ENCODE peak calls at places on chromosomes 11 and 22, in eight cellular contexts. A, C, P, W, K, L, F and D are unnamed samples.

GRCh38 chr22:50146440-50147228 is 23.9 kb upstream of the PANX2 start:
- DNase-seq in K (no peak), A (no peak), L (peak), F (peak), W (peak), P (peak), C (peak), D (peak)

GRCh38 chr11:122209619-122210377 is 93.8 kb upstream of the BLID start:
- DNase-seq in F (no peak), L (no peak), P (peak), K (peak), C (peak), A (no peak), W (peak), D (peak)

GRCh38 chr22:27663812-27664211 is 137.7 kb downstream of the MN1 start:
- DNase-seq in W (no peak), K (no peak), F (no peak), A (no peak), L (no peak), C (peak), P (no peak), D (no peak)

GRCh38 chr11:60127311-60127811 is 38.9 kb downstream of the MS4A2 start:
- DNase-seq in F (no peak), C (no peak), K (no peak), A (no peak), L (no peak), P (no peak), W (no peak), D (no peak)

GRCh38 chr22:27340047-27340446 is 461.5 kb downstream of the MN1 start:
- DNase-seq in W (no peak), A (no peak), F (no peak), P (peak), L (no peak), K (no peak), C (no peak), D (no peak)

GRCh38 chr22:38032681-38033521 is 24.3 kb upstream of the PICK1 start:
- DNase-seq in F (no peak), L (no peak), W (peak), P (peak), A (no peak), K (no peak), C (peak), D (peak)

GRCh38 chr11:76600124-76600655 is 70.4 kb downstream of the LRRC32 start:
- DNase-seq in K (peak), L (no peak), C (no peak), W (no peak), P (no peak), A (no peak), F (no peak), D (no peak)

GRCh38 chr11:60951909-60952741 is at the start of gene SLC15A3:
- DNase-seq in K (peak), L (peak), F (peak), W (peak), C (peak), A (peak), P (peak), D (peak)

GRCh38 chr11:125874556-125875124 is 12.8 kb upstream of the HYLS1 start:
- DNase-seq in P (peak), C (peak), L (peak), A (peak), F (peak), W (peak), K (peak), D (peak)

GRCh38 chr22:32233091-32233490 is 22.1 kb downstream of the SLC5A4 start:
- DNase-seq in K (no peak), C (no peak), A (no peak), P (no peak), L (no peak), W (no peak), F (no peak), D (no peak)

GRCh38 chr11:85779956-85780640 is 30.8 kb downstream of the SYTL2 start:
- DNase-seq in F (peak), A (no peak), L (no peak), P (no peak), W (peak), K (no peak), C (peak), D (peak)

GRCh38 chr11:45755281-45755859 is 49.6 kb upstream of the SLC35C1 start:
- DNase-seq in P (no peak), F (no peak), L (no peak), K (no peak), A (no peak), C (no peak), W (no peak), D (no peak)

GRCh38 chr11:9535189-9535781 is 38.2 kb upstream of the WEE1 start:
- DNase-seq in W (peak), A (peak), C (peak), P (peak), K (peak), L (peak), F (peak), D (peak)

GRCh38 chr11:8719260-8720190 is 36.9 kb downstream of the RPL27A start:
- DNase-seq in F (no peak), P (peak), A (no peak), W (peak), C (peak), K (peak), L (no peak), D (peak)

GRCh38 chr22:49880281-49880680 is 26.6 kb downstream of the ZBED4 start:
- DNase-seq in W (no peak), C (no peak), A (no peak), F (no peak), L (no peak), P (no peak), K (no peak), D (no peak)

GRCh38 chr11:102620858-102621561 is 4.1 kb downstream of the MMP20 start:
- DNase-seq in K (no peak), W (peak), P (no peak), L (no peak), A (no peak), F (no peak), C (peak), D (peak)

GRCh38 chr11:59247535-59248227 is 35.0 kb upstream of the MPEG1 start:
- DNase-seq in P (peak), A (no peak), W (peak), L (no peak), C (peak), K (peak), F (no peak), D (peak)

GRCh38 chr22:24190566-24191208 is 9.4 kb downstream of the SUSD2 start:
- DNase-seq in A (no peak), L (no peak), K (no peak), P (no peak), F (no peak), C (no peak), W (peak), D (no peak)

GRCh38 chr11:84384637-84385227 is 1098.6 kb upstream of the CCDC90B start:
- DNase-seq in K (peak), C (peak), W (peak), A (peak), L (peak), P (peak), F (peak), D (peak)

GRCh38 chr11:24253237-24253760 is 243.6 kb upstream of the LUZP2 start:
- DNase-seq in P (no peak), A (no peak), W (no peak), C (peak), F (no peak), L (no peak), K (no peak), D (no peak)

GRCh38 chr11:78790784-78791183 is 216.1 kb upstream of the NARS2 start:
- DNase-seq in F (no peak), W (no peak), C (no peak), L (no peak), K (no peak), P (no peak), A (no peak), D (no peak)

GRCh38 chr11:10091314-10092045 is 202.5 kb downstream of the SBF2 start:
- DNase-seq in L (no peak), W (peak), P (no peak), C (peak), A (no peak), K (no peak), F (no peak), D (no peak)

GRCh38 chr11:20042025-20042639 is 118.1 kb downstream of the DBX1 start:
- DNase-seq in L (no peak), K (no peak), C (peak), F (no peak), W (no peak), P (no peak), A (no peak), D (no peak)

GRCh38 chr11:34637303-34637702 is 16.4 kb downstream of the EHF start:
- DNase-seq in W (no peak), L (peak), F (no peak), K (peak), C (no peak), P (no peak), A (no peak), D (no peak)

GRCh38 chr11:16789061-16789415 is 50.6 kb downstream of the C11orf58 start:
- DNase-seq in K (no peak), W (no peak), L (no peak), F (no peak), A (no peak), P (no peak), C (no peak), D (no peak)

GRCh38 chr11:125167954-125168821 is 3.6 kb downstream of the PKNOX2 start:
- DNase-seq in P (no peak), F (peak), C (peak), W (peak), A (no peak), K (no peak), L (peak), D (peak)

GRCh38 chr11:111938687-111939160 is 1.6 kb downstream of the DIXDC1 start:
- DNase-seq in P (no peak), F (peak), A (peak), L (no peak), K (no peak), W (peak), C (peak), D (peak)

GRCh38 chr11:93198221-93198650 is 445 bp upstream of the SLC36A4 start:
- DNase-seq in F (no peak), A (no peak), W (no peak), C (peak), K (no peak), P (no peak), L (no peak), D (no peak)

GRCh38 chr11:121839821-121840220 is 276.2 kb downstream of the BLID start:
- DNase-seq in W (peak), A (no peak), K (no peak), P (no peak), L (no peak), F (no peak), C (peak), D (peak)

GRCh38 chr22:43183496-43184263 is 3.3 kb downstream of the TTLL12 start:
- DNase-seq in F (no peak), C (peak), L (no peak), P (no peak), A (no peak), W (peak), K (no peak), D (peak)

GRCh38 chr11:28697920-28698827 is 590.0 kb downstream of the METTL15 start:
- DNase-seq in C (peak), L (peak), W (peak), K (peak), F (peak), A (no peak), P (peak), D (peak)

GRCh38 chr11:46555269-46556054 is 38.4 kb downstream of the AMBRA1 start:
- DNase-seq in A (no peak), K (no peak), W (peak), L (no peak), C (no peak), F (no peak), P (no peak), D (peak)

GRCh38 chr11:31487848-31488247 is 21.6 kb downstream of the IMMP1L start:
- DNase-seq in L (no peak), A (no peak), P (no peak), C (peak), W (peak), K (no peak), F (peak), D (peak)

GRCh38 chr11:122803306-122803705 is 35.0 kb upstream of the CRTAM start:
- DNase-seq in A (no peak), K (no peak), F (no peak), W (peak), C (peak), P (no peak), L (no peak), D (peak)

GRCh38 chr22:49671331-49672012 is 156.2 kb downstream of the BRD1 start:
- DNase-seq in A (peak), F (peak), P (no peak), K (no peak), C (no peak), L (peak), W (no peak), D (no peak)

GRCh38 chr22:28883917-28884753 is 763 bp downstream of the ZNRF3 start:
- DNase-seq in W (peak), K (peak), A (peak), P (no peak), F (peak), C (peak), L (peak), D (peak)

DNA sequence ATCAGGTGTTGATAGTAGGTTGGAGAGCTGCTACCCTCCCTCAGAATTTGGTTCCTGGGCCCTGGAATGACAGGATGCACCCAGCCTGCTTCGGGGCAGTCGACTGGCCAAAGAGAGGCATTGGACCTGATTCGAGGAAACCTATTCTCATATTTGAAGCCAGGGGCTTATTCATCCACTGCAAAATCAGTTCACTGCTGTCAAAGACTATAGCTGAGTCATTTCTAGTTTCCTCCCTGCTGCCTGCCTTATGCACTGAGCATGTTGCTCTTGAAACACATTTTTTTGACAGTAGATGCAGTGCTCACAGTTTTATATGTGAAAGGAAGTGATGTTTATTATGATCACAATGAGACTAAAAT is 565.4 kb downstream of the ETS1 start:
- DNase-seq in K (no peak), A (no peak), P (no peak), W (peak), F (no peak), L (no peak), C (peak), D (peak)
- TF ChIP-seq CTCF in K (no peak), A (no peak), P (no peak), W (no peak), F (no peak), L (no peak), C (no peak), D (no peak)

DNA sequence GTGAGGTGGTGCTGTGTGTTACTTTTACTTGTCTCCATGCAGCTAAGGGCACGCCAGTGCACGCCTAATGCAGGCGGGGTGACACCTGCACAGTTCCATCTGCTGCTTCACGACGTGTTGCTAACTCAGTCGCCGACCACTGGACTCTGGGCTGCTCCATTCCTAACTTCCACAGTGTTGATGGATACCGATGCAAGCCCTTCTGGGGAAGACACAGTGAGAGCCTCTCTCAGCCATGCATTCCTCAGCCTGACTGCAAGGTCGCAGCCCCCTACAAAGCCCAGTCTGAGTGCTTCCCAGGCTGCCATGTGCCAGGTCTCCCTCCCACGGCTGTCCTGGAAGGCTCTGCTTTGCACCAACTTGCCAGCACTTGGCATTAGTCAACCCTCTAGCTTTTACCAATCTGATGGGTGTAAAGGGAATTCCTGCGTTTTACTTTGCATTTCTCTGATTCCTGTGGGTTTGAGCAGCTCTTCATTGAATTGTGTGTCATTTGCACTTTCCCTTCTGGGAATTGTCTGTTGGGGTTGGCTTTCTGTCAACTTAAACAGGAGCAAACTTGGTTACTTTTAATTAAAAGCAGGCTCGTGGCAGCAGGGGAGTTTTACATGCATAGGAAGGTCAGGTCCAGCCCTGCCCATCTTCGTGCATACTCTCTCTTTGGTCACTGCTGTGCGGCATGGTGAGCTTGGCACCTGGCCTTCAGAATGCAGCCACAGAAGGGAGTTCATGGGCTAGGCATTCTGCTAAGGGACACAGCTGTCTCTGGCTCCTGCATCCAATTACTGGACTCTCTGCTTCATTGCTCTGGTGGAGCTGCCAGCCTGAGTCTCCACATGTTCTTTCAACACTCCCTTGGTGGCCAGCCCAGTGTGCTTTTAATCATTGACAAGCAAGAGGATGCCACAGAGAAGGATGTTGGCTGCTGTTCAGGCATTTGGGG is 34.6 kb upstream of the SHANK2 start:
- DNase-seq in P (peak), L (peak), F (no peak), W (peak), A (no peak), K (no peak), C (peak), D (peak)
- H3K4me3 ChIP-seq in P (no peak), L (no peak), F (no peak), W (no peak), A (no peak), K (no peak), C (no peak), D (no peak)

GRCh38 chr11:69637956-69638871 is 2.7 kb upstream of the CCND1 start:
- DNase-seq in C (peak), A (no peak), K (peak), F (peak), W (peak), L (peak), P (no peak), D (peak)

GRCh38 chr11:69639843-69640242 is 1.1 kb upstream of the CCND1 start:
- DNase-seq in C (no peak), K (no peak), W (no peak), P (no peak), F (no peak), A (no peak), L (no peak), D (no peak)

GRCh38 chr11:69637601-69637955 is 3.4 kb upstream of the CCND1 start:
- DNase-seq in F (peak), K (no peak), P (no peak), W (no peak), C (no peak), A (no peak), L (no peak), D (no peak)

GRCh38 chr11:69640260-69640994 is 529 bp upstream of the CCND1 start:
- DNase-seq in W (no peak), F (peak), K (no peak), P (no peak), A (no peak), C (no peak), L (peak), D (no peak)

GRCh38 chr11:69638941-69639681 is 1.8 kb upstream of the CCND1 start:
- DNase-seq in K (peak), C (peak), A (no peak), L (peak), P (peak), W (peak), F (peak), D (peak)
- TF ChIP-seq CTCF in K (no peak), C (no peak), A (no peak), L (no peak), P (no peak), W (no peak), F (no peak), D (no peak)

GRCh38 chr22:35633520-35633919 is 14.7 kb upstream of the APOL6 start:
- DNase-seq in A (no peak), K (no peak), W (no peak), P (no peak), C (no peak), L (no peak), F (no peak), D (no peak)
- H3K4me3 ChIP-seq in A (no peak), K (no peak), W (no peak), P (no peak), C (no peak), L (no peak), F (no peak), D (no peak)

GRCh38 chr11:721347-721912 is 15.4 kb downstream of the EPS8L2 start:
- DNase-seq in P (no peak), K (no peak), C (no peak), W (no peak), A (no peak), L (no peak), F (peak), D (no peak)

GRCh38 chr11:721913-722811 is 16.1 kb downstream of the EPS8L2 start:
- DNase-seq in L (no peak), P (no peak), C (no peak), A (peak), F (no peak), K (no peak), W (no peak), D (no peak)

GRCh38 chr11:724733-725386 is 18.8 kb downstream of the EPS8L2 start:
- DNase-seq in C (no peak), W (no peak), K (no peak), L (no peak), F (no peak), A (no peak), P (no peak), D (no peak)

GRCh38 chr11:724063-724732 is 18.2 kb downstream of the EPS8L2 start:
- DNase-seq in W (no peak), C (no peak), L (no peak), F (no peak), P (no peak), K (no peak), A (no peak), D (no peak)

GRCh38 chr11:723120-723883 is 17.3 kb downstream of the EPS8L2 start:
- DNase-seq in P (peak), L (no peak), A (peak), W (peak), F (peak), K (no peak), C (peak), D (peak)
- TF ChIP-seq CTCF in P (peak), L (no peak), A (peak), W (peak), F (peak), K (peak), C (peak), D (peak)

DNA sequence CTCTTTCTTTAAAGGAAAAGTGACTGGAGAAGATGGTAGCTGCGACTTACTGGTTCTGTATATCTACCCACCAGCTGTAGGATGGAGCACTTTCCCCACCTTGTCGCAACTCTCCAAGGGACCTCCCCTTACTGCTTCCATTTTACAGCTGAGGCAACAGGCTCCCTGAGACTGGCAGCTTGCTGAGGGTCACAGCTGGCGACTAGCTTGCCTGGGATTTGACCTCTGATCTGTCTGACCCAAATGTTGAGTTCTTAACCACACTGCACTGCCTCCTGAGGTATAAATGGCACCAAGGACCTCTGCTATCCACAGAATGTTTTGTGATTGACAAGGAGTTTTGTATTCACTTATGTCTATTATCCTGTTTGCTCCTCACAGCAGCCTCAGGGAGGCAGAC is 115.0 kb upstream of the NNMT start:
- DNase-seq in A (no peak), K (no peak), P (no peak), C (no peak), W (no peak), F (no peak), L (no peak), D (no peak)
- H3K4me3 ChIP-seq in A (no peak), K (no peak), P (no peak), C (no peak), W (no peak), F (no peak), L (no peak), D (no peak)